ENCODE peak calls at places on chromosomes 2 and 18, in ten cellular contexts. C, E, A, B, U, Z, J, D, M and F are unnamed samples.
A peak's percentile ranks its signal among the peaks of the same experiment; 100 is the strongest.

GRCh38 chr2:5365871-5366461 is 326.2 kb upstream of the SOX11 start:
- DNase-seq in Z (peak; percentile 26), A (peak; percentile 32), M (no peak), D (peak; percentile 68), B (peak; percentile 24), C (no peak), J (no peak), E (peak; percentile 46), U (peak; percentile 75), F (peak; percentile 73)

GRCh38 chr18:63472380-63472779 is 4.4 kb upstream of the SERPINB5 start:
- DNase-seq in A (no peak), M (no peak), C (no peak), B (no peak), D (no peak), U (no peak), E (no peak), J (no peak), Z (no peak), F (no peak)

GRCh38 chr2:189613077-189613636 is 32.6 kb upstream of the SLC40A1 start:
- DNase-seq in E (no peak), A (no peak), C (no peak), J (peak; percentile 98), U (no peak), M (no peak), D (no peak), Z (no peak), B (no peak), F (no peak)

GRCh38 chr2:240247868-240248820 is 107.7 kb upstream of the OTOS start:
- DNase-seq in D (no peak), Z (no peak), E (no peak), A (no peak), M (no peak), J (no peak), C (no peak), U (no peak), B (no peak), F (no peak)

GRCh38 chr2:86045541-86045940 is 60.1 kb downstream of the POLR1A start:
- DNase-seq in A (no peak), U (no peak), B (no peak), D (no peak), M (no peak), J (no peak), E (no peak), C (no peak), Z (no peak), F (no peak)

GRCh38 chr18:2994603-2995432 is 18.1 kb downstream of the LPIN2 start:
- DNase-seq in E (no peak), D (no peak), M (peak; percentile 68), B (peak; percentile 72), A (no peak), Z (peak; percentile 62), C (no peak), J (no peak), U (no peak), F (no peak)

GRCh38 chr2:166090900-166091299 is 36.9 kb downstream of the SCN1A start:
- DNase-seq in A (no peak), E (no peak), M (no peak), B (no peak), D (no peak), J (peak; percentile 50), U (no peak), C (no peak), Z (no peak), F (no peak)

GRCh38 chr2:86360781-86361180 is 23.4 kb upstream of the REEP1 start:
- DNase-seq in J (no peak), E (no peak), U (no peak), C (no peak), Z (no peak), B (no peak), D (no peak), M (no peak), A (no peak), F (no peak)

GRCh38 chr18:23036611-23037259 is 98.5 kb upstream of the CABLES1 start:
- DNase-seq in D (no peak), E (no peak), M (no peak), A (no peak), U (no peak), C (no peak), Z (no peak), J (no peak), B (no peak), F (no peak)

GRCh38 chr2:54899576-54900200 is 150.6 kb downstream of the RTN4 start:
- DNase-seq in B (peak; percentile 27), C (no peak), M (no peak), U (peak; percentile 21), E (no peak), J (peak; percentile 79), Z (no peak), D (peak; percentile 20), A (no peak), F (no peak)

GRCh38 chr2:25165992-25166618 is 2.3 kb downstream of the POMC start:
- DNase-seq in U (peak; percentile 50), C (peak; percentile 69), E (peak; percentile 58), M (peak; percentile 47), D (no peak), B (peak; percentile 77), Z (peak; percentile 14), A (no peak), J (no peak), F (peak; percentile 17)

GRCh38 chr18:32831781-32832180 is 59.0 kb upstream of the KLHL14 start:
- DNase-seq in Z (no peak), E (no peak), B (no peak), D (no peak), J (no peak), U (no peak), A (no peak), M (no peak), C (no peak), F (no peak)

GRCh38 chr2:150011336-150011735 is 423.8 kb upstream of the MMADHC start:
- DNase-seq in A (no peak), J (no peak), Z (no peak), B (no peak), U (no peak), E (no peak), D (no peak), M (no peak), C (no peak), F (no peak)

GRCh38 chr2:107405261-107405660 is 421.4 kb upstream of the RGPD4 start:
- DNase-seq in M (no peak), U (no peak), E (no peak), C (no peak), B (no peak), A (no peak), Z (no peak), D (no peak), J (no peak), F (no peak)

GRCh38 chr2:167732251-167732788 is 515.1 kb downstream of the STK39 start:
- DNase-seq in C (no peak), B (no peak), M (no peak), U (no peak), Z (no peak), A (no peak), D (no peak), E (no peak), J (no peak), F (no peak)

GRCh38 chr18:67621025-67621713 is 104.6 kb upstream of the DSEL start:
- DNase-seq in B (no peak), U (no peak), C (no peak), D (no peak), A (no peak), M (no peak), Z (no peak), E (no peak), J (no peak), F (no peak)

GRCh38 chr2:11270891-11271290 is 73.5 kb downstream of the ROCK2 start:
- DNase-seq in U (no peak), M (no peak), J (peak; percentile 11), C (no peak), D (no peak), E (no peak), B (no peak), A (no peak), Z (no peak), F (no peak)

GRCh38 chr2:24915796-24916195 is 4.2 kb downstream of the ADCY3 start:
- DNase-seq in E (no peak), C (no peak), B (no peak), M (no peak), Z (no peak), D (no peak), A (no peak), J (peak; percentile 47), U (no peak), F (no peak)